ENCODE peak calls at places on chromosomes 3 and 15, in nine cellular contexts. One of them, this sample, is unnamed.

GRCh38 chr15:75763137-75763611 is 50.5 kb upstream of the CSPG4 start:
- DNase-seq in BJ: no peak
- DNase-seq in C1 segment of cervical spinal cord: no peak
- DNase-seq in stomach: no peak
- DNase-seq in T follicular helper cell: no peak
- DNase-seq in AG10803: no peak
- DNase-seq in activated naive CD4-positive, alpha-beta T cell: no peak
- DNase-seq in iPS-NIHi11: no peak
- DNase-seq in smooth muscle cell of the brain vasculature: no peak
- DNase-seq in this sample: no peak

GRCh38 chr15:66094331-66094730 is 159.2 kb downstream of the MEGF11 start:
- DNase-seq in BJ: no peak
- DNase-seq in C1 segment of cervical spinal cord: no peak
- DNase-seq in stomach: no peak
- DNase-seq in T follicular helper cell: no peak
- DNase-seq in AG10803: no peak
- DNase-seq in activated naive CD4-positive, alpha-beta T cell: no peak
- DNase-seq in iPS-NIHi11: no peak
- DNase-seq in smooth muscle cell of the brain vasculature: no peak
- DNase-seq in this sample: no peak

GRCh38 chr15:39198044-39198625 is 382.7 kb upstream of the THBS1 start:
- DNase-seq in BJ: no peak
- DNase-seq in C1 segment of cervical spinal cord: no peak
- DNase-seq in stomach: no peak
- DNase-seq in T follicular helper cell: no peak
- DNase-seq in AG10803: no peak
- DNase-seq in activated naive CD4-positive, alpha-beta T cell: no peak
- DNase-seq in iPS-NIHi11: no peak
- DNase-seq in smooth muscle cell of the brain vasculature: no peak
- DNase-seq in this sample: no peak

GRCh38 chr15:99239545-99240198 is 9.7 kb downstream of the TTC23 start:
- DNase-seq in BJ: no peak
- DNase-seq in C1 segment of cervical spinal cord: no peak
- DNase-seq in stomach: no peak
- DNase-seq in T follicular helper cell: no peak
- DNase-seq in AG10803: no peak
- DNase-seq in activated naive CD4-positive, alpha-beta T cell: no peak
- DNase-seq in iPS-NIHi11: no peak
- DNase-seq in smooth muscle cell of the brain vasculature: no peak
- DNase-seq in this sample: no peak

GRCh38 chr3:141815667-141816066 is 52.5 kb downstream of the GRK7 start:
- DNase-seq in BJ: no peak
- DNase-seq in C1 segment of cervical spinal cord: no peak
- DNase-seq in stomach: no peak
- DNase-seq in T follicular helper cell: no peak
- DNase-seq in AG10803: no peak
- DNase-seq in activated naive CD4-positive, alpha-beta T cell: no peak
- DNase-seq in iPS-NIHi11: no peak
- DNase-seq in smooth muscle cell of the brain vasculature: no peak
- DNase-seq in this sample: no peak

GRCh38 chr3:141093397-141093796 is 42.2 kb downstream of the SPSB4 start:
- DNase-seq in BJ: no peak
- DNase-seq in C1 segment of cervical spinal cord: no peak
- DNase-seq in stomach: no peak
- DNase-seq in T follicular helper cell: no peak
- DNase-seq in AG10803: no peak
- DNase-seq in activated naive CD4-positive, alpha-beta T cell: no peak
- DNase-seq in iPS-NIHi11: no peak
- DNase-seq in smooth muscle cell of the brain vasculature: no peak
- DNase-seq in this sample: no peak

GRCh38 chr15:58546066-58546591 is 114.3 kb downstream of the LIPC start:
- DNase-seq in BJ: no peak
- DNase-seq in C1 segment of cervical spinal cord: no peak
- DNase-seq in stomach: peak
- DNase-seq in T follicular helper cell: no peak
- DNase-seq in AG10803: no peak
- DNase-seq in activated naive CD4-positive, alpha-beta T cell: no peak
- DNase-seq in iPS-NIHi11: no peak
- DNase-seq in smooth muscle cell of the brain vasculature: no peak
- DNase-seq in this sample: no peak

GRCh38 chr3:77460326-77460725 is 420.4 kb downstream of the ROBO2 start:
- DNase-seq in BJ: no peak
- DNase-seq in C1 segment of cervical spinal cord: no peak
- DNase-seq in stomach: no peak
- DNase-seq in T follicular helper cell: no peak
- DNase-seq in AG10803: peak
- DNase-seq in activated naive CD4-positive, alpha-beta T cell: no peak
- DNase-seq in iPS-NIHi11: no peak
- DNase-seq in smooth muscle cell of the brain vasculature: no peak
- DNase-seq in this sample: no peak

GRCh38 chr3:116614795-116615362 is 94.7 kb upstream of the TUSC7 start:
- DNase-seq in BJ: no peak
- DNase-seq in C1 segment of cervical spinal cord: no peak
- DNase-seq in stomach: no peak
- DNase-seq in T follicular helper cell: no peak
- DNase-seq in AG10803: peak
- DNase-seq in activated naive CD4-positive, alpha-beta T cell: no peak
- DNase-seq in iPS-NIHi11: peak
- DNase-seq in smooth muscle cell of the brain vasculature: no peak
- DNase-seq in this sample: no peak

GRCh38 chr15:66897971-66898370 is 167.4 kb upstream of the SMAD3 start:
- DNase-seq in BJ: no peak
- DNase-seq in C1 segment of cervical spinal cord: no peak
- DNase-seq in stomach: no peak
- DNase-seq in T follicular helper cell: no peak
- DNase-seq in AG10803: no peak
- DNase-seq in activated naive CD4-positive, alpha-beta T cell: no peak
- DNase-seq in iPS-NIHi11: no peak
- DNase-seq in smooth muscle cell of the brain vasculature: no peak
- DNase-seq in this sample: no peak

GRCh38 chr15:90979582-90979981 is 14.8 kb downstream of the PRC1 start:
- DNase-seq in BJ: no peak
- DNase-seq in C1 segment of cervical spinal cord: no peak
- DNase-seq in stomach: no peak
- DNase-seq in T follicular helper cell: no peak
- DNase-seq in AG10803: no peak
- DNase-seq in activated naive CD4-positive, alpha-beta T cell: no peak
- DNase-seq in iPS-NIHi11: no peak
- DNase-seq in smooth muscle cell of the brain vasculature: no peak
- DNase-seq in this sample: no peak

GRCh38 chr3:98110191-98110908 is 20.2 kb upstream of the OR5H1 start:
- DNase-seq in BJ: no peak
- DNase-seq in C1 segment of cervical spinal cord: no peak
- DNase-seq in stomach: no peak
- DNase-seq in T follicular helper cell: no peak
- DNase-seq in AG10803: no peak
- DNase-seq in activated naive CD4-positive, alpha-beta T cell: no peak
- DNase-seq in iPS-NIHi11: peak
- DNase-seq in smooth muscle cell of the brain vasculature: no peak
- DNase-seq in this sample: no peak

GRCh38 chr3:70959506-70959905 is 624.0 kb downstream of the FOXP1 start:
- DNase-seq in BJ: no peak
- DNase-seq in C1 segment of cervical spinal cord: no peak
- DNase-seq in stomach: no peak
- DNase-seq in T follicular helper cell: no peak
- DNase-seq in AG10803: no peak
- DNase-seq in activated naive CD4-positive, alpha-beta T cell: no peak
- DNase-seq in iPS-NIHi11: no peak
- DNase-seq in smooth muscle cell of the brain vasculature: no peak
- DNase-seq in this sample: no peak

GRCh38 chr3:127087441-127087840 is 104.5 kb downstream of the PLXNA1 start:
- DNase-seq in BJ: no peak
- DNase-seq in C1 segment of cervical spinal cord: no peak
- DNase-seq in stomach: no peak
- DNase-seq in T follicular helper cell: no peak
- DNase-seq in AG10803: no peak
- DNase-seq in activated naive CD4-positive, alpha-beta T cell: no peak
- DNase-seq in iPS-NIHi11: no peak
- DNase-seq in smooth muscle cell of the brain vasculature: no peak
- DNase-seq in this sample: no peak

GRCh38 chr3:14548321-14548729 is 8.2 kb upstream of the GRIP2 start:
- DNase-seq in BJ: no peak
- DNase-seq in C1 segment of cervical spinal cord: no peak
- DNase-seq in stomach: peak
- DNase-seq in T follicular helper cell: peak
- DNase-seq in AG10803: peak
- DNase-seq in activated naive CD4-positive, alpha-beta T cell: no peak
- DNase-seq in iPS-NIHi11: peak
- DNase-seq in smooth muscle cell of the brain vasculature: peak
- DNase-seq in this sample: peak

GRCh38 chr3:152356870-152357276 is 88.1 kb downstream of the MBNL1 start:
- DNase-seq in BJ: no peak
- DNase-seq in C1 segment of cervical spinal cord: no peak
- DNase-seq in stomach: no peak
- DNase-seq in T follicular helper cell: no peak
- DNase-seq in AG10803: no peak
- DNase-seq in activated naive CD4-positive, alpha-beta T cell: no peak
- DNase-seq in iPS-NIHi11: no peak
- DNase-seq in smooth muscle cell of the brain vasculature: no peak
- DNase-seq in this sample: no peak

GRCh38 chr3:14803101-14803980 is 15.4 kb upstream of the FGD5 start:
- DNase-seq in BJ: no peak
- DNase-seq in C1 segment of cervical spinal cord: no peak
- DNase-seq in stomach: peak
- DNase-seq in T follicular helper cell: no peak
- DNase-seq in AG10803: peak
- DNase-seq in activated naive CD4-positive, alpha-beta T cell: no peak
- DNase-seq in iPS-NIHi11: peak
- DNase-seq in smooth muscle cell of the brain vasculature: no peak
- DNase-seq in this sample: no peak

GRCh38 chr3:193805448-193805847 is 212.4 kb downstream of the OPA1 start:
- DNase-seq in BJ: no peak
- DNase-seq in C1 segment of cervical spinal cord: no peak
- DNase-seq in stomach: peak
- DNase-seq in T follicular helper cell: no peak
- DNase-seq in AG10803: peak
- DNase-seq in activated naive CD4-positive, alpha-beta T cell: no peak
- DNase-seq in iPS-NIHi11: peak
- DNase-seq in smooth muscle cell of the brain vasculature: peak
- DNase-seq in this sample: no peak

GRCh38 chr15:75235760-75236729 is 22.1 kb upstream of the GOLGA6C start:
- DNase-seq in BJ: no peak
- DNase-seq in C1 segment of cervical spinal cord: no peak
- DNase-seq in stomach: no peak
- DNase-seq in T follicular helper cell: no peak
- DNase-seq in AG10803: no peak
- DNase-seq in activated naive CD4-positive, alpha-beta T cell: no peak
- DNase-seq in iPS-NIHi11: peak
- DNase-seq in smooth muscle cell of the brain vasculature: no peak
- DNase-seq in this sample: no peak

GRCh38 chr3:23895181-23895580 is 21.6 kb downstream of the NKIRAS1 start:
- DNase-seq in BJ: no peak
- DNase-seq in C1 segment of cervical spinal cord: no peak
- DNase-seq in stomach: no peak
- DNase-seq in T follicular helper cell: no peak
- DNase-seq in AG10803: no peak
- DNase-seq in activated naive CD4-positive, alpha-beta T cell: no peak
- DNase-seq in iPS-NIHi11: no peak
- DNase-seq in smooth muscle cell of the brain vasculature: no peak
- DNase-seq in this sample: no peak